ENCODE peak calls at places on chromosomes 11 and 22, in five cellular contexts. One of them, this sample, is unnamed.

GRCh38 chr22:45528046-45528445 is 25.4 kb downstream of the FBLN1 start:
- DNase-seq in DND-41: no peak
- DNase-seq in cardiac fibroblast: no peak
- DNase-seq in NCI-H1105: no peak
- DNase-seq in upper lobe of right lung: no peak
- DNase-seq in this sample: no peak

GRCh38 chr11:103998826-103999390 is 37.5 kb upstream of the DDI1 start:
- DNase-seq in DND-41: no peak
- DNase-seq in cardiac fibroblast: no peak
- DNase-seq in NCI-H1105: no peak
- DNase-seq in upper lobe of right lung: no peak
- DNase-seq in this sample: no peak

GRCh38 chr22:44523981-44524759 is 26.1 kb upstream of the RTL6 start:
- DNase-seq in DND-41: no peak
- DNase-seq in cardiac fibroblast: peak; percentile 97
- DNase-seq in NCI-H1105: no peak
- DNase-seq in upper lobe of right lung: no peak
- DNase-seq in this sample: no peak

GRCh38 chr11:31254411-31254810 is 115.1 kb downstream of the DCDC1 start:
- DNase-seq in DND-41: no peak
- DNase-seq in cardiac fibroblast: peak; percentile 41
- DNase-seq in NCI-H1105: no peak
- DNase-seq in upper lobe of right lung: no peak
- DNase-seq in this sample: no peak

GRCh38 chr11:70159612-70160570 is 43.2 kb upstream of the FADD start:
- DNase-seq in DND-41: no peak
- DNase-seq in cardiac fibroblast: peak; percentile 21
- DNase-seq in NCI-H1105: no peak
- DNase-seq in upper lobe of right lung: no peak
- DNase-seq in this sample: no peak

GRCh38 chr22:42844756-42845155 is 12.3 kb downstream of the ARFGAP3 start:
- DNase-seq in DND-41: no peak
- DNase-seq in cardiac fibroblast: peak; percentile 48
- DNase-seq in NCI-H1105: no peak
- DNase-seq in upper lobe of right lung: no peak
- DNase-seq in this sample: no peak

GRCh38 chr11:71209656-71210055 is 42.7 kb downstream of the SHANK2 start:
- DNase-seq in DND-41: no peak
- DNase-seq in cardiac fibroblast: no peak
- DNase-seq in NCI-H1105: no peak
- DNase-seq in upper lobe of right lung: peak; percentile 46
- DNase-seq in this sample: no peak

GRCh38 chr22:36986242-36986821 is 32.9 kb downstream of the TST start:
- DNase-seq in DND-41: peak; percentile 44
- DNase-seq in cardiac fibroblast: no peak
- DNase-seq in NCI-H1105: no peak
- DNase-seq in upper lobe of right lung: no peak
- DNase-seq in this sample: no peak

GRCh38 chr22:41596776-41597634 is 7.4 kb upstream of the PMM1 start:
- DNase-seq in DND-41: peak; percentile 41
- DNase-seq in cardiac fibroblast: peak; percentile 68
- DNase-seq in NCI-H1105: peak; percentile 38
- DNase-seq in upper lobe of right lung: peak; percentile 85
- DNase-seq in this sample: peak; percentile 23

GRCh38 chr11:114612686-114613085 is 17.1 kb upstream of the NXPE4 start:
- DNase-seq in DND-41: no peak
- DNase-seq in cardiac fibroblast: no peak
- DNase-seq in NCI-H1105: no peak
- DNase-seq in upper lobe of right lung: no peak
- DNase-seq in this sample: no peak

GRCh38 chr22:50706481-50707125 is 31.4 kb upstream of the ACR start:
- DNase-seq in DND-41: no peak
- DNase-seq in cardiac fibroblast: no peak
- DNase-seq in NCI-H1105: no peak
- DNase-seq in upper lobe of right lung: peak; percentile 37
- DNase-seq in this sample: no peak

GRCh38 chr22:41608386-41608785 is 12.5 kb downstream of the DESI1 start:
- DNase-seq in DND-41: no peak
- DNase-seq in cardiac fibroblast: no peak
- DNase-seq in NCI-H1105: no peak
- DNase-seq in upper lobe of right lung: no peak
- DNase-seq in this sample: no peak

GRCh38 chr22:27331526-27332281 is 469.9 kb downstream of the MN1 start:
- DNase-seq in DND-41: no peak
- DNase-seq in cardiac fibroblast: peak; percentile 88
- DNase-seq in NCI-H1105: no peak
- DNase-seq in upper lobe of right lung: peak; percentile 84
- DNase-seq in this sample: peak; percentile 67

GRCh38 chr11:120586072-120586471 is 74.5 kb downstream of the GRIK4 start:
- DNase-seq in DND-41: no peak
- DNase-seq in cardiac fibroblast: no peak
- DNase-seq in NCI-H1105: no peak
- DNase-seq in upper lobe of right lung: no peak
- DNase-seq in this sample: no peak

GRCh38 chr11:44327730-44328691 is 18.1 kb upstream of the ALX4 start:
- DNase-seq in DND-41: no peak
- DNase-seq in cardiac fibroblast: no peak
- DNase-seq in NCI-H1105: peak; percentile 27
- DNase-seq in upper lobe of right lung: peak; percentile 21
- DNase-seq in this sample: peak; percentile 46

GRCh38 chr22:37244922-37245722 is 1.1 kb upstream of the RAC2 start:
- DNase-seq in DND-41: no peak
- DNase-seq in cardiac fibroblast: no peak
- DNase-seq in NCI-H1105: no peak
- DNase-seq in upper lobe of right lung: peak; percentile 8
- DNase-seq in this sample: no peak

GRCh38 chr11:86800076-86800955 is at the start of gene PRSS23:
- DNase-seq in DND-41: no peak
- DNase-seq in cardiac fibroblast: peak; percentile 77
- DNase-seq in NCI-H1105: peak; percentile 61
- DNase-seq in upper lobe of right lung: peak; percentile 84
- DNase-seq in this sample: peak; percentile 11

GRCh38 chr11:34549271-34549670 is 35.7 kb upstream of the ELF5 start:
- DNase-seq in DND-41: no peak
- DNase-seq in cardiac fibroblast: no peak
- DNase-seq in NCI-H1105: no peak
- DNase-seq in upper lobe of right lung: no peak
- DNase-seq in this sample: no peak

GRCh38 chr11:1129143-1129665 is 28.5 kb upstream of the MUC5AC start:
- DNase-seq in DND-41: no peak
- DNase-seq in cardiac fibroblast: no peak
- DNase-seq in NCI-H1105: no peak
- DNase-seq in upper lobe of right lung: no peak
- DNase-seq in this sample: no peak

GRCh38 chr11:702731-703461 is 3.1 kb upstream of the EPS8L2 start:
- DNase-seq in DND-41: no peak
- DNase-seq in cardiac fibroblast: no peak
- DNase-seq in NCI-H1105: no peak
- DNase-seq in upper lobe of right lung: peak; percentile 92
- DNase-seq in this sample: no peak

GRCh38 chr11:55707029-55707428 is 45.0 kb downstream of the OR4C6 start:
- DNase-seq in DND-41: no peak
- DNase-seq in cardiac fibroblast: peak; percentile 36
- DNase-seq in NCI-H1105: peak; percentile 36
- DNase-seq in upper lobe of right lung: no peak
- DNase-seq in this sample: no peak

GRCh38 chr11:114832532-114833125 is 154.3 kb downstream of the NXPE2 start:
- DNase-seq in DND-41: no peak
- DNase-seq in cardiac fibroblast: no peak
- DNase-seq in NCI-H1105: peak; percentile 18
- DNase-seq in upper lobe of right lung: no peak
- DNase-seq in this sample: peak; percentile 99